ENCODE peak calls at places on chromosomes 11 and 22, in four cellular contexts. One of them, this sample, is unnamed.

GRCh38 chr22:28986366-28986765 is 75.3 kb downstream of the C22orf31 start:
- DNase-seq in stimulated activated CD8-positive, alpha-beta memory T cell treated with anti-CD3 and anti-CD28 coated beads, Interleukin-4, amount 100 ng/mL, for 4 hours: no peak
- DNase-seq in stimulated activated effector memory CD8-positive, alpha-beta T cell treated with anti-CD3 and anti-CD28 coated beads, Interleukin-12 subunit alpha, Interleukin-12 subunit beta, amount 100 ng/mL, for 72 hours: no peak
- DNase-seq in EL: no peak
- DNase-seq in this sample: no peak

GRCh38 chr22:32904044-32904443 is 102.5 kb downstream of the TIMP3 start:
- DNase-seq in stimulated activated CD8-positive, alpha-beta memory T cell treated with anti-CD3 and anti-CD28 coated beads, Interleukin-4, amount 100 ng/mL, for 4 hours: no peak
- DNase-seq in stimulated activated effector memory CD8-positive, alpha-beta T cell treated with anti-CD3 and anti-CD28 coated beads, Interleukin-12 subunit alpha, Interleukin-12 subunit beta, amount 100 ng/mL, for 72 hours: no peak
- DNase-seq in EL: peak
- DNase-seq in this sample: peak

GRCh38 chr11:102194257-102194656 is 84.0 kb downstream of the YAP1 start:
- DNase-seq in stimulated activated CD8-positive, alpha-beta memory T cell treated with anti-CD3 and anti-CD28 coated beads, Interleukin-4, amount 100 ng/mL, for 4 hours: no peak
- DNase-seq in stimulated activated effector memory CD8-positive, alpha-beta T cell treated with anti-CD3 and anti-CD28 coated beads, Interleukin-12 subunit alpha, Interleukin-12 subunit beta, amount 100 ng/mL, for 72 hours: no peak
- DNase-seq in EL: no peak
- DNase-seq in this sample: no peak

GRCh38 chr11:107359701-107360100 is 97.9 kb downstream of the CWF19L2 start:
- DNase-seq in stimulated activated CD8-positive, alpha-beta memory T cell treated with anti-CD3 and anti-CD28 coated beads, Interleukin-4, amount 100 ng/mL, for 4 hours: no peak
- DNase-seq in stimulated activated effector memory CD8-positive, alpha-beta T cell treated with anti-CD3 and anti-CD28 coated beads, Interleukin-12 subunit alpha, Interleukin-12 subunit beta, amount 100 ng/mL, for 72 hours: no peak
- DNase-seq in EL: peak
- DNase-seq in this sample: no peak

GRCh38 chr11:58525037-58525614 is 17.2 kb upstream of the OR5B21 start:
- DNase-seq in stimulated activated CD8-positive, alpha-beta memory T cell treated with anti-CD3 and anti-CD28 coated beads, Interleukin-4, amount 100 ng/mL, for 4 hours: no peak
- DNase-seq in stimulated activated effector memory CD8-positive, alpha-beta T cell treated with anti-CD3 and anti-CD28 coated beads, Interleukin-12 subunit alpha, Interleukin-12 subunit beta, amount 100 ng/mL, for 72 hours: no peak
- DNase-seq in EL: no peak
- DNase-seq in this sample: no peak

GRCh38 chr11:69888671-69889076 is 69.5 kb upstream of the FGF3 start:
- DNase-seq in stimulated activated CD8-positive, alpha-beta memory T cell treated with anti-CD3 and anti-CD28 coated beads, Interleukin-4, amount 100 ng/mL, for 4 hours: peak
- DNase-seq in stimulated activated effector memory CD8-positive, alpha-beta T cell treated with anti-CD3 and anti-CD28 coated beads, Interleukin-12 subunit alpha, Interleukin-12 subunit beta, amount 100 ng/mL, for 72 hours: peak
- DNase-seq in EL: peak
- DNase-seq in this sample: peak

GRCh38 chr11:23974046-23974445 is 522.8 kb upstream of the LUZP2 start:
- DNase-seq in stimulated activated CD8-positive, alpha-beta memory T cell treated with anti-CD3 and anti-CD28 coated beads, Interleukin-4, amount 100 ng/mL, for 4 hours: no peak
- DNase-seq in stimulated activated effector memory CD8-positive, alpha-beta T cell treated with anti-CD3 and anti-CD28 coated beads, Interleukin-12 subunit alpha, Interleukin-12 subunit beta, amount 100 ng/mL, for 72 hours: no peak
- DNase-seq in EL: peak
- DNase-seq in this sample: no peak

GRCh38 chr11:109527496-109527895 is 105.5 kb downstream of the C11orf87 start:
- DNase-seq in stimulated activated CD8-positive, alpha-beta memory T cell treated with anti-CD3 and anti-CD28 coated beads, Interleukin-4, amount 100 ng/mL, for 4 hours: no peak
- DNase-seq in stimulated activated effector memory CD8-positive, alpha-beta T cell treated with anti-CD3 and anti-CD28 coated beads, Interleukin-12 subunit alpha, Interleukin-12 subunit beta, amount 100 ng/mL, for 72 hours: no peak
- DNase-seq in EL: peak
- DNase-seq in this sample: no peak

GRCh38 chr22:44755000-44755399 is 2.6 kb downstream of the ARHGAP8 start:
- DNase-seq in stimulated activated CD8-positive, alpha-beta memory T cell treated with anti-CD3 and anti-CD28 coated beads, Interleukin-4, amount 100 ng/mL, for 4 hours: no peak
- DNase-seq in stimulated activated effector memory CD8-positive, alpha-beta T cell treated with anti-CD3 and anti-CD28 coated beads, Interleukin-12 subunit alpha, Interleukin-12 subunit beta, amount 100 ng/mL, for 72 hours: no peak
- DNase-seq in EL: no peak
- DNase-seq in this sample: no peak

GRCh38 chr22:31958625-31959239 is 14.4 kb downstream of the YWHAH start:
- DNase-seq in stimulated activated CD8-positive, alpha-beta memory T cell treated with anti-CD3 and anti-CD28 coated beads, Interleukin-4, amount 100 ng/mL, for 4 hours: no peak
- DNase-seq in stimulated activated effector memory CD8-positive, alpha-beta T cell treated with anti-CD3 and anti-CD28 coated beads, Interleukin-12 subunit alpha, Interleukin-12 subunit beta, amount 100 ng/mL, for 72 hours: no peak
- DNase-seq in EL: no peak
- DNase-seq in this sample: no peak

GRCh38 chr11:64090811-64091516 is 55.2 kb downstream of the FLRT1 start:
- DNase-seq in stimulated activated CD8-positive, alpha-beta memory T cell treated with anti-CD3 and anti-CD28 coated beads, Interleukin-4, amount 100 ng/mL, for 4 hours: no peak
- DNase-seq in stimulated activated effector memory CD8-positive, alpha-beta T cell treated with anti-CD3 and anti-CD28 coated beads, Interleukin-12 subunit alpha, Interleukin-12 subunit beta, amount 100 ng/mL, for 72 hours: no peak
- DNase-seq in EL: peak
- DNase-seq in this sample: no peak

GRCh38 chr22:37639070-37639760 is at the start of gene SH3BP1:
- DNase-seq in stimulated activated CD8-positive, alpha-beta memory T cell treated with anti-CD3 and anti-CD28 coated beads, Interleukin-4, amount 100 ng/mL, for 4 hours: no peak
- DNase-seq in stimulated activated effector memory CD8-positive, alpha-beta T cell treated with anti-CD3 and anti-CD28 coated beads, Interleukin-12 subunit alpha, Interleukin-12 subunit beta, amount 100 ng/mL, for 72 hours: no peak
- DNase-seq in EL: peak
- DNase-seq in this sample: no peak

GRCh38 chr11:27914080-27914479 is 193.9 kb downstream of the KIF18A start:
- DNase-seq in stimulated activated CD8-positive, alpha-beta memory T cell treated with anti-CD3 and anti-CD28 coated beads, Interleukin-4, amount 100 ng/mL, for 4 hours: no peak
- DNase-seq in stimulated activated effector memory CD8-positive, alpha-beta T cell treated with anti-CD3 and anti-CD28 coated beads, Interleukin-12 subunit alpha, Interleukin-12 subunit beta, amount 100 ng/mL, for 72 hours: no peak
- DNase-seq in EL: peak
- DNase-seq in this sample: no peak

GRCh38 chr11:44899959-44900358 is 50.7 kb downstream of the TP53I11 start:
- DNase-seq in stimulated activated CD8-positive, alpha-beta memory T cell treated with anti-CD3 and anti-CD28 coated beads, Interleukin-4, amount 100 ng/mL, for 4 hours: no peak
- DNase-seq in stimulated activated effector memory CD8-positive, alpha-beta T cell treated with anti-CD3 and anti-CD28 coated beads, Interleukin-12 subunit alpha, Interleukin-12 subunit beta, amount 100 ng/mL, for 72 hours: no peak
- DNase-seq in EL: peak
- DNase-seq in this sample: peak

GRCh38 chr22:37126383-37126782 is 16.9 kb upstream of the TMPRSS6 start:
- DNase-seq in stimulated activated CD8-positive, alpha-beta memory T cell treated with anti-CD3 and anti-CD28 coated beads, Interleukin-4, amount 100 ng/mL, for 4 hours: no peak
- DNase-seq in stimulated activated effector memory CD8-positive, alpha-beta T cell treated with anti-CD3 and anti-CD28 coated beads, Interleukin-12 subunit alpha, Interleukin-12 subunit beta, amount 100 ng/mL, for 72 hours: no peak
- DNase-seq in EL: no peak
- DNase-seq in this sample: no peak

GRCh38 chr11:77560605-77561004 is 29.1 kb upstream of the AQP11 start:
- DNase-seq in stimulated activated CD8-positive, alpha-beta memory T cell treated with anti-CD3 and anti-CD28 coated beads, Interleukin-4, amount 100 ng/mL, for 4 hours: no peak
- DNase-seq in stimulated activated effector memory CD8-positive, alpha-beta T cell treated with anti-CD3 and anti-CD28 coated beads, Interleukin-12 subunit alpha, Interleukin-12 subunit beta, amount 100 ng/mL, for 72 hours: no peak
- DNase-seq in EL: peak
- DNase-seq in this sample: peak

GRCh38 chr11:130216591-130217132 is 57.1 kb downstream of the ST14 start:
- DNase-seq in stimulated activated CD8-positive, alpha-beta memory T cell treated with anti-CD3 and anti-CD28 coated beads, Interleukin-4, amount 100 ng/mL, for 4 hours: no peak
- DNase-seq in stimulated activated effector memory CD8-positive, alpha-beta T cell treated with anti-CD3 and anti-CD28 coated beads, Interleukin-12 subunit alpha, Interleukin-12 subunit beta, amount 100 ng/mL, for 72 hours: no peak
- DNase-seq in EL: no peak
- DNase-seq in this sample: no peak

GRCh38 chr22:37229012-37229804 is 14.9 kb downstream of the RAC2 start:
- DNase-seq in stimulated activated CD8-positive, alpha-beta memory T cell treated with anti-CD3 and anti-CD28 coated beads, Interleukin-4, amount 100 ng/mL, for 4 hours: no peak
- DNase-seq in stimulated activated effector memory CD8-positive, alpha-beta T cell treated with anti-CD3 and anti-CD28 coated beads, Interleukin-12 subunit alpha, Interleukin-12 subunit beta, amount 100 ng/mL, for 72 hours: no peak
- DNase-seq in EL: peak
- DNase-seq in this sample: peak